ENCODE peak calls at places on chromosomes 6 and 20, in seven cellular contexts. One of them, this sample, is unnamed.

GRCh38 chr20:62728028-62728780 is 19.6 kb downstream of the NTSR1 start:
- DNase-seq in GM23338: no peak
- DNase-seq in H1: no peak
- DNase-seq in transverse colon: no peak
- DNase-seq in spleen: peak; percentile 73
- DNase-seq in HL-60: peak; percentile 84
- DNase-seq in HCT116: no peak
- DNase-seq in this sample: no peak

GRCh38 chr6:52394251-52394666 is 25.9 kb upstream of the EFHC1 start:
- DNase-seq in transverse colon: no peak
- DNase-seq in spleen: no peak
- DNase-seq in H1: no peak
- DNase-seq in GM23338: no peak
- DNase-seq in HCT116: no peak
- DNase-seq in HL-60: no peak
- DNase-seq in this sample: no peak

GRCh38 chr6:163367388-163368183 is 46.9 kb upstream of the QKI start:
- DNase-seq in spleen: no peak
- DNase-seq in HCT116: no peak
- DNase-seq in transverse colon: no peak
- DNase-seq in HL-60: no peak
- DNase-seq in H1: no peak
- DNase-seq in GM23338: no peak
- DNase-seq in this sample: no peak

GRCh38 chr6:13406051-13406477 is 77.7 kb upstream of the TBC1D7 start:
- DNase-seq in transverse colon: no peak
- DNase-seq in GM23338: no peak
- DNase-seq in HL-60: no peak
- DNase-seq in HCT116: no peak
- DNase-seq in H1: no peak
- DNase-seq in spleen: no peak
- DNase-seq in this sample: no peak

GRCh38 chr6:168734523-168734922 is 293.5 kb downstream of the SMOC2 start:
- DNase-seq in HL-60: no peak
- DNase-seq in H1: no peak
- DNase-seq in HCT116: no peak
- DNase-seq in spleen: no peak
- DNase-seq in GM23338: no peak
- DNase-seq in transverse colon: no peak
- DNase-seq in this sample: no peak

GRCh38 chr6:125165256-125165655 is 11.7 kb downstream of the TPD52L1 start:
- DNase-seq in transverse colon: no peak
- DNase-seq in spleen: no peak
- DNase-seq in HL-60: no peak
- DNase-seq in H1: no peak
- DNase-seq in HCT116: no peak
- DNase-seq in GM23338: no peak
- DNase-seq in this sample: no peak

GRCh38 chr6:53310751-53311585 is 37.8 kb downstream of the ELOVL5 start:
- DNase-seq in HL-60: no peak
- DNase-seq in GM23338: no peak
- DNase-seq in HCT116: no peak
- DNase-seq in H1: no peak
- DNase-seq in spleen: no peak
- DNase-seq in transverse colon: no peak
- DNase-seq in this sample: no peak

GRCh38 chr6:34486106-34486740 is 20.3 kb downstream of the PACSIN1 start:
- DNase-seq in transverse colon: no peak
- DNase-seq in spleen: peak; percentile 44
- DNase-seq in HCT116: no peak
- DNase-seq in GM23338: no peak
- DNase-seq in H1: no peak
- DNase-seq in HL-60: no peak
- DNase-seq in this sample: no peak

GRCh38 chr6:13813011-13813410 is 1.3 kb downstream of the MCUR1 start:
- DNase-seq in H1: no peak
- DNase-seq in GM23338: no peak
- DNase-seq in spleen: no peak
- DNase-seq in HL-60: no peak
- DNase-seq in transverse colon: no peak
- DNase-seq in HCT116: no peak
- DNase-seq in this sample: no peak

GRCh38 chr6:46715106-46715505 is 20.1 kb downstream of the PLA2G7 start:
- DNase-seq in HL-60: no peak
- DNase-seq in spleen: no peak
- DNase-seq in HCT116: no peak
- DNase-seq in transverse colon: no peak
- DNase-seq in GM23338: no peak
- DNase-seq in H1: no peak
- DNase-seq in this sample: no peak

GRCh38 chr20:35171753-35172433 is at the start of gene PROCR:
- DNase-seq in HL-60: peak; percentile 58
- DNase-seq in transverse colon: peak; percentile 87
- DNase-seq in H1: no peak
- DNase-seq in GM23338: peak; percentile 87
- DNase-seq in spleen: peak; percentile 88
- DNase-seq in HCT116: peak; percentile 92
- DNase-seq in this sample: peak; percentile 73

GRCh38 chr6:113997106-113997505 is 26.2 kb upstream of the HDAC2 start:
- DNase-seq in HL-60: no peak
- DNase-seq in spleen: no peak
- DNase-seq in transverse colon: no peak
- DNase-seq in H1: no peak
- DNase-seq in GM23338: no peak
- DNase-seq in HCT116: peak; percentile 57
- DNase-seq in this sample: no peak
- TF ChIP-seq POLR2AphosphoS5 in HL-60: no peak
- TF ChIP-seq POLR2AphosphoS5 in spleen: no peak
- TF ChIP-seq POLR2AphosphoS5 in transverse colon: peak; percentile 9
- TF ChIP-seq POLR2AphosphoS5 in H1: no peak
- TF ChIP-seq POLR2AphosphoS5 in GM23338: no peak
- TF ChIP-seq POLR2AphosphoS5 in HCT116: peak; percentile 27
- TF ChIP-seq POLR2AphosphoS5 in this sample: no peak

GRCh38 chr6:22029169-22029568 is 267.7 kb downstream of the PRL start:
- DNase-seq in GM23338: no peak
- DNase-seq in transverse colon: no peak
- DNase-seq in H1: no peak
- DNase-seq in HL-60: no peak
- DNase-seq in spleen: no peak
- DNase-seq in HCT116: no peak
- DNase-seq in this sample: peak; percentile 32
- H3K27ac ChIP-seq in GM23338: no peak overlapping the region
- H3K27ac ChIP-seq in transverse colon: peak overlapping the region; percentile 17
- H3K27ac ChIP-seq in H1: no peak overlapping the region
- H3K27ac ChIP-seq in HL-60: no peak overlapping the region
- H3K27ac ChIP-seq in spleen: no peak overlapping the region
- H3K27ac ChIP-seq in HCT116: no peak overlapping the region
- H3K27ac ChIP-seq in this sample: no peak overlapping the region

DNA sequence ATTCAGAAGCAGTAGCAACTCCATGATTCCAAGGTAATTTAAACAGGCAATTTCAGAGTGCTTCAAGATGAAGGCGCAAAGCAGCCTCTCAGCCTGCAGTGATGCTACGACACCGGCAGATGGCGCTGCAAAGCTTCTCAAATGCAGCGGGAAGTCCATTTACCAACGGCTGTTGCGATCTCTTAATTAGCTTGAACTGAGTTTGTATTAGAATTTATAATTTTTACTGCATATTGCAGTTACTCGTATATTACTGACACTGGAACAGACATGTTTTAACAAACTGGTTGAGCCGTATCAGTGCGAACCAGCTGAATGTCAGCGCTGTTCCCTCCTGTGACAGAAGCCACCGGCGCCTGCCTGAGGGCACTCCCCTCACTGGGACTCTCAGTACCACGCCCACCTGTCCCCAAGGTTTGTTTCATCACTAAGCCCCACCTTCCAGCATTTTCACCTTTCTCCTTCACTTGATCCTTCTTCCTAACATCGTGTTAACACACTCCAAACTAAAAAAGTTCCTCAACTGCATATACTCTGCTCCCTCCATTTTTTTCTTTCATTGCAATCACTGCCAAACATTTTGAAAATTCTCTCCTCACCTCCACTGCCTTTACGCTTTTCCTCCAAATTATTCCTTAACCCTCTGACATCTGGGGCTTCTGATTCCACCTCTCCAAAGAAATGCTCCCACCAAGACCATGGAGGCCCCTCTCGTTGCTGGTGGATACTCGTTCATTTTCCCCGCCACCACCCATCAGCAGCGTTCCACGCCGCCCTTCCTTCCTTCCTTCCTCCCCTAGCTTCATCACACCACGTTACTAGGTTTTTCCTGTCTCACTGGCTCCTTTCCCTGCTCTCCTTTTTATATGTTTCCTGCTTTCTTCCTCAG is 14.5 kb downstream of the GNL1 start:
- DNase-seq in spleen: peak; percentile 94
- DNase-seq in GM23338: peak; percentile 90
- DNase-seq in HL-60: peak; percentile 74
- DNase-seq in HCT116: peak; percentile 83
- DNase-seq in transverse colon: peak; percentile 82
- DNase-seq in H1: peak; percentile 57
- DNase-seq in this sample: peak; percentile 65
- TF ChIP-seq POLR2AphosphoS5 in spleen: no peak
- TF ChIP-seq POLR2AphosphoS5 in GM23338: no peak
- TF ChIP-seq POLR2AphosphoS5 in HL-60: no peak
- TF ChIP-seq POLR2AphosphoS5 in HCT116: no peak
- TF ChIP-seq POLR2AphosphoS5 in transverse colon: no peak
- TF ChIP-seq POLR2AphosphoS5 in H1: no peak
- TF ChIP-seq POLR2AphosphoS5 in this sample: no peak

GRCh38 chr6:88963139-88964090 is at the start of gene RNGTT:
- DNase-seq in H1: peak; percentile 81
- DNase-seq in spleen: peak; percentile 100
- DNase-seq in transverse colon: peak; percentile 100
- DNase-seq in HCT116: peak; percentile 94
- DNase-seq in HL-60: peak; percentile 94
- DNase-seq in GM23338: peak; percentile 99
- DNase-seq in this sample: peak; percentile 97
- H3K27ac ChIP-seq in H1: peak within 1 kb of the TSS; percentile 49
- H3K27ac ChIP-seq in spleen: peak within 1 kb of the TSS; percentile 80
- H3K27ac ChIP-seq in transverse colon: peak within 1 kb of the TSS; percentile 91
- H3K27ac ChIP-seq in HCT116: peak within 1 kb of the TSS; percentile 73
- H3K27ac ChIP-seq in HL-60: peak within 1 kb of the TSS; percentile 84
- H3K27ac ChIP-seq in GM23338: peak within 1 kb of the TSS; percentile 56
- H3K27ac ChIP-seq in this sample: peak within 1 kb of the TSS; percentile 83

DNA sequence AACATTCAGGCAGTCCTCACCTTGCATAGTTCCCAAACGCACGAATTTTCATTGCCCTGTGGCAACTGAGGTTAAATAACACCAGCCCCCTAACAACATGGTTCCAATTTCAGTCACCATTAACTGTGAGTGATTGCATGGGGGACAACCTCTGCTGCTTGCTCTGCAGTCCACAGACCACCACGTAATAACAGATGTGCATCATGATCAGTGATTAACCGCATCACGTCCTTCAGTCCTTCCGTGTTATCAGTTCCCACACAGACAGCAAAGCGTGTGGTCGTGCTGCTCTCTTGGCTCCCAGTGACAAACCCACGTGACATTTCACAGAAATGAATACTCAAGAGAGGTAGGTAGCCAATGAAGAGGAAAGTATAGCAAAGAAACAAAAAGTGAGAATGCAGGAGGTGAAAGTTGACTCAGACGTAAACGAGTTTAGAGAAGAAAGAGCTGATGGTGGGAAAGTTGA is 95.9 kb downstream of the LY86 start:
- DNase-seq in transverse colon: no peak
- DNase-seq in H1: no peak
- DNase-seq in GM23338: no peak
- DNase-seq in HCT116: no peak
- DNase-seq in HL-60: no peak
- DNase-seq in spleen: no peak
- DNase-seq in this sample: no peak
- TF ChIP-seq POLR2AphosphoS5 in transverse colon: no peak
- TF ChIP-seq POLR2AphosphoS5 in H1: no peak
- TF ChIP-seq POLR2AphosphoS5 in GM23338: no peak
- TF ChIP-seq POLR2AphosphoS5 in HCT116: no peak
- TF ChIP-seq POLR2AphosphoS5 in HL-60: no peak
- TF ChIP-seq POLR2AphosphoS5 in spleen: no peak
- TF ChIP-seq POLR2AphosphoS5 in this sample: no peak

GRCh38 chr6:25292384-25292783 is 13.2 kb downstream of the CARMIL1 start:
- DNase-seq in GM23338: no peak
- DNase-seq in spleen: no peak
- DNase-seq in transverse colon: no peak
- DNase-seq in HCT116: no peak
- DNase-seq in H1: no peak
- DNase-seq in HL-60: no peak
- DNase-seq in this sample: no peak

GRCh38 chr6:25288518-25288917 is 9.3 kb downstream of the CARMIL1 start:
- DNase-seq in spleen: no peak
- DNase-seq in H1: no peak
- DNase-seq in HL-60: no peak
- DNase-seq in transverse colon: no peak
- DNase-seq in HCT116: no peak
- DNase-seq in GM23338: no peak
- DNase-seq in this sample: no peak

GRCh38 chr6:25290306-25291060 is 11.3 kb downstream of the CARMIL1 start:
- DNase-seq in spleen: no peak
- DNase-seq in HCT116: no peak
- DNase-seq in transverse colon: no peak
- DNase-seq in HL-60: no peak
- DNase-seq in GM23338: no peak
- DNase-seq in H1: no peak
- DNase-seq in this sample: no peak

GRCh38 chr6:25286891-25287290 is 7.7 kb downstream of the CARMIL1 start:
- DNase-seq in HCT116: no peak
- DNase-seq in HL-60: no peak
- DNase-seq in transverse colon: no peak
- DNase-seq in GM23338: no peak
- DNase-seq in spleen: no peak
- DNase-seq in H1: no peak
- DNase-seq in this sample: no peak
- H3K27ac ChIP-seq in HCT116: no peak overlapping the region
- H3K27ac ChIP-seq in HL-60: no peak overlapping the region
- H3K27ac ChIP-seq in transverse colon: no peak overlapping the region
- H3K27ac ChIP-seq in GM23338: no peak overlapping the region
- H3K27ac ChIP-seq in spleen: no peak overlapping the region
- H3K27ac ChIP-seq in H1: no peak overlapping the region
- H3K27ac ChIP-seq in this sample: peak overlapping the region; percentile 27